ENCODE peak calls at places on chromosomes 4 and X, in eight cellular contexts. One of them, this sample, is unnamed.
A peak's percentile ranks its signal among the peaks of the same experiment; 100 is the strongest.

GRCh38 chr4:187499961-187500360 is 495.6 kb upstream of the ZFP42 start:
- DNase-seq in AG04450: no peak
- DNase-seq in HFF-Myc: no peak
- DNase-seq in GM12865: no peak
- DNase-seq in heart left ventricle: no peak
- DNase-seq in IMR-90: no peak
- DNase-seq in AG04449: no peak
- DNase-seq in psoas muscle: no peak
- DNase-seq in this sample: no peak

GRCh38 chr4:150973626-150974250 is 41.3 kb downstream of the LRBA start:
- DNase-seq in AG04450: no peak
- DNase-seq in IMR-90: no peak
- DNase-seq in AG04449: no peak
- DNase-seq in HFF-Myc: no peak
- DNase-seq in heart left ventricle: no peak
- DNase-seq in GM12865: no peak
- DNase-seq in psoas muscle: no peak
- DNase-seq in this sample: no peak

GRCh38 chr4:154822775-154823174 is 41.7 kb downstream of the RBM46 start:
- DNase-seq in psoas muscle: no peak
- DNase-seq in AG04450: peak; percentile 32
- DNase-seq in AG04449: peak; percentile 29
- DNase-seq in HFF-Myc: peak; percentile 52
- DNase-seq in IMR-90: peak; percentile 84
- DNase-seq in heart left ventricle: no peak
- DNase-seq in GM12865: no peak
- DNase-seq in this sample: peak; percentile 88

GRCh38 chrX:43655961-43656494 is at the start of gene MAOA:
- DNase-seq in AG04449: no peak
- DNase-seq in psoas muscle: peak; percentile 91
- DNase-seq in AG04450: no peak
- DNase-seq in GM12865: no peak
- DNase-seq in HFF-Myc: no peak
- DNase-seq in IMR-90: no peak
- DNase-seq in heart left ventricle: peak; percentile 68
- DNase-seq in this sample: peak; percentile 51

GRCh38 chrX:1196436-1196835 is 16.0 kb downstream of the CRLF2 start:
- DNase-seq in GM12865: no peak
- DNase-seq in AG04449: no peak
- DNase-seq in AG04450: no peak
- DNase-seq in heart left ventricle: no peak
- DNase-seq in HFF-Myc: no peak
- DNase-seq in IMR-90: no peak
- DNase-seq in psoas muscle: no peak
- DNase-seq in this sample: no peak

GRCh38 chr4:36187723-36188333 is 56.5 kb downstream of the ARAP2 start:
- DNase-seq in heart left ventricle: no peak
- DNase-seq in AG04449: no peak
- DNase-seq in AG04450: no peak
- DNase-seq in psoas muscle: no peak
- DNase-seq in HFF-Myc: no peak
- DNase-seq in IMR-90: peak; percentile 33
- DNase-seq in GM12865: peak; percentile 39
- DNase-seq in this sample: peak; percentile 31

GRCh38 chr4:112348488-112349158 is 51.5 kb downstream of the ALPK1 start:
- DNase-seq in heart left ventricle: peak; percentile 73
- DNase-seq in IMR-90: peak; percentile 84
- DNase-seq in GM12865: no peak
- DNase-seq in AG04449: no peak
- DNase-seq in HFF-Myc: peak; percentile 72
- DNase-seq in AG04450: peak; percentile 30
- DNase-seq in psoas muscle: peak; percentile 90
- DNase-seq in this sample: peak; percentile 73

GRCh38 chr4:53235547-53235946 is 130.3 kb downstream of the SCFD2 start:
- DNase-seq in AG04450: no peak
- DNase-seq in HFF-Myc: no peak
- DNase-seq in psoas muscle: no peak
- DNase-seq in heart left ventricle: no peak
- DNase-seq in AG04449: no peak
- DNase-seq in IMR-90: no peak
- DNase-seq in GM12865: peak; percentile 65
- DNase-seq in this sample: no peak

GRCh38 chrX:151458824-151459223 is 61.8 kb downstream of the VMA21 start:
- DNase-seq in psoas muscle: no peak
- DNase-seq in AG04450: no peak
- DNase-seq in HFF-Myc: peak; percentile 1
- DNase-seq in GM12865: no peak
- DNase-seq in AG04449: no peak
- DNase-seq in heart left ventricle: no peak
- DNase-seq in IMR-90: peak; percentile 0
- DNase-seq in this sample: no peak

GRCh38 chr4:122588453-122589238 is 32.2 kb downstream of the IL21 start:
- DNase-seq in AG04449: peak; percentile 16
- DNase-seq in HFF-Myc: no peak
- DNase-seq in GM12865: no peak
- DNase-seq in heart left ventricle: no peak
- DNase-seq in AG04450: peak; percentile 45
- DNase-seq in psoas muscle: no peak
- DNase-seq in IMR-90: peak; percentile 91
- DNase-seq in this sample: peak; percentile 79

GRCh38 chr4:151798678-151799416 is 38.0 kb upstream of the GATB start:
- DNase-seq in GM12865: peak; percentile 73
- DNase-seq in heart left ventricle: no peak
- DNase-seq in HFF-Myc: no peak
- DNase-seq in AG04450: no peak
- DNase-seq in psoas muscle: no peak
- DNase-seq in AG04449: no peak
- DNase-seq in IMR-90: no peak
- DNase-seq in this sample: no peak

DNA sequence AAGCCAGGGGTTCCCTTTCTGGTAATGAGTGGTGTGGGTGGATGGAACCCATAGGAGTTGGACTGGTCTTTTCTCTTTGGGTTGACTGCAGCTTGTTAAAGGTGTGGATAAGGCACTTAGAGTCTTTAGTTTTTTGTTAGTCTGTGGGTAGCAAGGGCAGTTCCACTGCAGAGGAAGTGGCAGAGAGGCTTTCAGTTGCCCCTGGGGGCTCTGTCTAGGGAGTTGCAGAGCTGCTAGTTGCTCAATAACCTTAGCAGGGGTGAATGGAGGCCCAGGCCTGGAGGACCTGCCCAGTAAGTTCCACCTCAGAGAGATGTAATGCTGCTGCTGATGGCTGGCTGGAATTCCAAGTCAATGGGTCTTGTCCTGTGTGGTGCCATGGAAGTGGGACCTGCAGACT is 282.6 kb upstream of the NDST4 start:
- DNase-seq in HFF-Myc: no peak
- DNase-seq in psoas muscle: no peak
- DNase-seq in AG04449: no peak
- DNase-seq in heart left ventricle: no peak
- DNase-seq in GM12865: no peak
- DNase-seq in AG04450: no peak
- DNase-seq in IMR-90: no peak
- DNase-seq in this sample: no peak
- TF ChIP-seq CTCF in HFF-Myc: no peak
- TF ChIP-seq CTCF in psoas muscle: no peak
- TF ChIP-seq CTCF in AG04449: no peak
- TF ChIP-seq CTCF in heart left ventricle: no peak
- TF ChIP-seq CTCF in GM12865: no peak
- TF ChIP-seq CTCF in AG04450: no peak
- TF ChIP-seq CTCF in IMR-90: no peak
- TF ChIP-seq CTCF in this sample: no peak

GRCh38 chrX:74509989-74510388 is 88.7 kb downstream of the SLC16A2 start:
- DNase-seq in IMR-90: peak; percentile 5
- DNase-seq in heart left ventricle: no peak
- DNase-seq in HFF-Myc: no peak
- DNase-seq in psoas muscle: no peak
- DNase-seq in AG04450: no peak
- DNase-seq in AG04449: no peak
- DNase-seq in GM12865: no peak
- DNase-seq in this sample: no peak
- H3K4me3 ChIP-seq in IMR-90: no peak overlapping the region
- H3K4me3 ChIP-seq in heart left ventricle: no peak overlapping the region
- H3K4me3 ChIP-seq in HFF-Myc: no peak overlapping the region
- H3K4me3 ChIP-seq in psoas muscle: no peak overlapping the region
- H3K4me3 ChIP-seq in AG04450: no peak overlapping the region
- H3K4me3 ChIP-seq in AG04449: no peak overlapping the region
- H3K4me3 ChIP-seq in GM12865: no peak overlapping the region
- H3K4me3 ChIP-seq in this sample: no peak overlapping the region

GRCh38 chr4:5020341-5020740 is 1.1 kb upstream of the CYTL1 start:
- DNase-seq in heart left ventricle: no peak
- DNase-seq in IMR-90: no peak
- DNase-seq in AG04449: no peak
- DNase-seq in GM12865: no peak
- DNase-seq in psoas muscle: no peak
- DNase-seq in AG04450: no peak
- DNase-seq in HFF-Myc: no peak
- DNase-seq in this sample: no peak

GRCh38 chr4:5018603-5019002 is 655 bp downstream of the CYTL1 start:
- DNase-seq in heart left ventricle: no peak
- DNase-seq in AG04450: no peak
- DNase-seq in psoas muscle: no peak
- DNase-seq in IMR-90: no peak
- DNase-seq in HFF-Myc: no peak
- DNase-seq in GM12865: no peak
- DNase-seq in AG04449: no peak
- DNase-seq in this sample: no peak

GRCh38 chr4:5019274-5019673 is at the start of gene CYTL1:
- DNase-seq in IMR-90: no peak
- DNase-seq in HFF-Myc: no peak
- DNase-seq in AG04449: no peak
- DNase-seq in psoas muscle: no peak
- DNase-seq in GM12865: no peak
- DNase-seq in heart left ventricle: no peak
- DNase-seq in AG04450: no peak
- DNase-seq in this sample: no peak

GRCh38 chr4:5019796-5020195 is 538 bp upstream of the CYTL1 start:
- DNase-seq in IMR-90: no peak
- DNase-seq in HFF-Myc: no peak
- DNase-seq in heart left ventricle: no peak
- DNase-seq in psoas muscle: no peak
- DNase-seq in AG04449: no peak
- DNase-seq in AG04450: no peak
- DNase-seq in GM12865: no peak
- DNase-seq in this sample: no peak

DNA sequence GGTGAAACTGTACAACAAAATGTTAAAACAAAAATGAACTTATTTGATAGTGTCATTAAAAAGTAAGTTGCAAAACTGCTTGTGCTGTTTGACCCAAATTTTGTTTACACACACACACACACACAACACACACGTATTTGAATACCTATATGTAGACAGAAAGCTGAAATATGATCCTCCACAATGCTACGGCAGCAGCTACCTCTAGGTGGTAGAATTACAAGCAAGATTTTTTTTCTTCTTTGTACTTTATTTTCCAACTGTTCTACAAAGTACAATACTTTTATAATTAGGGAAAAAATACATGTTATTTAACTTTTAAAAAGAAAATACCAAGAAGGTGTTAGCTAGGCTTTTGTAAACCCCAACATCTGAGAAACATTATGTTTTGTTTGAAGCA is 1.2 kb downstream of the CYTL1 start:
- DNase-seq in heart left ventricle: no peak
- DNase-seq in psoas muscle: no peak
- DNase-seq in AG04450: no peak
- DNase-seq in HFF-Myc: no peak
- DNase-seq in AG04449: no peak
- DNase-seq in IMR-90: peak; percentile 12
- DNase-seq in GM12865: no peak
- DNase-seq in this sample: no peak
- TF ChIP-seq CTCF in heart left ventricle: no peak
- TF ChIP-seq CTCF in psoas muscle: no peak
- TF ChIP-seq CTCF in AG04450: peak; percentile 22
- TF ChIP-seq CTCF in HFF-Myc: peak; percentile 8
- TF ChIP-seq CTCF in AG04449: no peak
- TF ChIP-seq CTCF in IMR-90: peak; percentile 19
- TF ChIP-seq CTCF in GM12865: no peak
- TF ChIP-seq CTCF in this sample: peak; percentile 5

DNA sequence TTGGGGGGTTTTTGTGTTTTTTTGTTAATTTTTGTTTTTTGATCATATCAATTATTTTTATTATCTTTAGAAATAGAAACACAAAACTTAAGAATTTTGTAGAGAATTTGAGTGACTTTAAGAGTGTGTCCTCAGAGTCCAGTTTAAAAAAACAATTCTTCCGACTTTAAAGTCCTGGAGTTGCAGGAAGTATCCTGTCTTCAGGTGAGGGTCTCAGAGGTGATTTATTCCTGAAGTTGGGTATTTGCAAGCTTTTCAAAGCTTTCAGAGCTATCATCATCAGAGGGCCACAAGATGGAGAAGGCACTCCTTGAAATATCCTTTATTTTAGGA is 23.0 kb downstream of the TLR10 start:
- DNase-seq in psoas muscle: no peak
- DNase-seq in heart left ventricle: no peak
- DNase-seq in HFF-Myc: no peak
- DNase-seq in IMR-90: no peak
- DNase-seq in AG04449: no peak
- DNase-seq in GM12865: no peak
- DNase-seq in AG04450: no peak
- DNase-seq in this sample: no peak
- H3K4me3 ChIP-seq in psoas muscle: no peak overlapping the region
- H3K4me3 ChIP-seq in heart left ventricle: no peak overlapping the region
- H3K4me3 ChIP-seq in HFF-Myc: no peak overlapping the region
- H3K4me3 ChIP-seq in IMR-90: no peak overlapping the region
- H3K4me3 ChIP-seq in AG04449: no peak overlapping the region
- H3K4me3 ChIP-seq in GM12865: peak overlapping the region; percentile 60
- H3K4me3 ChIP-seq in AG04450: no peak overlapping the region
- H3K4me3 ChIP-seq in this sample: no peak overlapping the region

This sample was measured in fibroblast of mammary gland.